ENCODE peak calls at places on chromosomes 12 and 14, in nine cellular contexts. D is dorsolateral prefrontal cortex, U is lung, K is LNCaP clone FGC, L is sigmoid colon, I is A549, M is PC-3, Q is cardiac fibroblast, V is mucosa of descending colon. Y is an unnamed sample.

GRCh38 chr12:109275173-109275572 is 33.9 kb downstream of the FOXN4 start:
- DNase-seq in D (no peak), U (no peak), K (no peak), L (no peak), I (no peak), M (no peak), Q (no peak), V (no peak), Y (no peak)

GRCh38 chr12:3743803-3744202 is 9.1 kb downstream of the CRACR2A start:
- DNase-seq in D (no peak), U (no peak), K (no peak), L (no peak), I (no peak), M (no peak), Q (peak), V (no peak), Y (peak)

GRCh38 chr12:54502485-54502884 is 4.9 kb downstream of the NCKAP1L start:
- DNase-seq in D (no peak), U (no peak), K (no peak), L (no peak), I (no peak), M (no peak), Q (no peak), V (no peak), Y (no peak)

GRCh38 chr14:68979021-68979721 is at the start of gene ACTN1:
- DNase-seq in D (peak), U (peak), K (peak), L (peak), I (peak), M (peak), Q (peak), V (peak), Y (peak)

GRCh38 chr14:66495214-66496098 is 9.3 kb downstream of the CCDC196 start:
- DNase-seq in D (peak), U (peak), K (peak), L (peak), I (peak), M (peak), Q (peak), V (no peak), Y (peak)

GRCh38 chr12:53766881-53767280 is 15.1 kb upstream of the CISTR start:
- DNase-seq in D (no peak), U (no peak), K (no peak), L (no peak), I (no peak), M (no peak), Q (no peak), V (no peak), Y (no peak)

GRCh38 chr14:77647853-77648252 is 31.4 kb upstream of the SPTLC2 start:
- DNase-seq in D (no peak), U (no peak), K (no peak), L (no peak), I (no peak), M (no peak), Q (no peak), V (no peak), Y (no peak)

GRCh38 chr12:110960795-110961194 is 40.4 kb upstream of the MYL2 start:
- DNase-seq in D (no peak), U (no peak), K (no peak), L (no peak), I (no peak), M (no peak), Q (no peak), V (no peak), Y (no peak)

GRCh38 chr12:119676022-119676421 is 8.1 kb downstream of the PRKAB1 start:
- DNase-seq in D (no peak), U (no peak), K (no peak), L (no peak), I (no peak), M (no peak), Q (no peak), V (no peak), Y (no peak)

GRCh38 chr12:97960741-97961608 is 498.4 kb downstream of the RMST start:
- DNase-seq in D (no peak), U (peak), K (no peak), L (no peak), I (peak), M (peak), Q (peak), V (no peak), Y (peak)

GRCh38 chr14:50697659-50698290 is 29.7 kb upstream of the SAV1 start:
- DNase-seq in D (no peak), U (no peak), K (no peak), L (no peak), I (no peak), M (no peak), Q (no peak), V (no peak), Y (no peak)

GRCh38 chr12:102638777-102639176 is 158.4 kb upstream of the IGF1 start:
- DNase-seq in D (no peak), U (no peak), K (no peak), L (no peak), I (no peak), M (no peak), Q (peak), V (no peak), Y (peak)

GRCh38 chr12:124605150-124605549 is 37.7 kb upstream of the NCOR2 start:
- DNase-seq in D (no peak), U (no peak), K (no peak), L (no peak), I (no peak), M (no peak), Q (no peak), V (peak), Y (no peak)

GRCh38 chr12:7959278-7960063 is 23.5 kb upstream of the SLC2A3 start:
- DNase-seq in D (no peak), U (peak), K (no peak), L (no peak), I (no peak), M (peak), Q (peak), V (peak), Y (peak)

GRCh38 chr12:127389923-127390322 is 877.0 kb upstream of the TMEM132C start:
- DNase-seq in D (no peak), U (no peak), K (peak), L (no peak), I (no peak), M (peak), Q (peak), V (no peak), Y (peak)

GRCh38 chr12:94616217-94616729 is 34.1 kb downstream of the TMCC3 start:
- DNase-seq in D (peak), U (no peak), K (no peak), L (peak), I (peak), M (peak), Q (peak), V (peak), Y (peak)

GRCh38 chr14:54147285-54147684 is 190.7 kb upstream of the BMP4 start:
- DNase-seq in D (no peak), U (no peak), K (no peak), L (no peak), I (no peak), M (peak), Q (peak), V (no peak), Y (peak)

DNA sequence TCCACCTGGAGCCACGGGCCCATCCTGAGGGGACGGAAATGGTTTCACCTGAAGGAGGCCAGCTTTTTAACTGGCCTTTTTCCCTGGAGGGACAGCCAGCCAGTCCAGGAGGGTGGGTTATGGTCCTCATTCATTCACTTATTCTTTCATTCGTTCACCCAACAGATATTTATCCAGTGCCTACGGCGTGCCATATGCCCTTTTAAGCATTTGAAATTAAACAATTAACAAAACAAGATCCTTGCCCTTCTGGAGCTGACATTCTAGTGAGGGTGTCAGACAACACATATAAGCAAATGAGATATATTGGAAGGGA is 438 bp upstream of the ABCB9 start:
- DNase-seq in D (no peak), U (no peak), K (no peak), L (no peak), I (no peak), M (no peak), Q (no peak), V (no peak), Y (no peak)
- H3K4me3 ChIP-seq in D (peak), U (no peak), K (no peak), L (peak), I (peak), M (no peak), Q (no peak), V (no peak), Y (no peak)

GRCh38 chr12:72368298-72368697 is 96.1 kb downstream of the TRHDE start:
- DNase-seq in D (no peak), U (no peak), K (no peak), L (no peak), I (no peak), M (no peak), Q (no peak), V (no peak), Y (no peak)

GRCh38 chr12:72369560-72369959 is 97.4 kb downstream of the TRHDE start:
- DNase-seq in D (no peak), U (no peak), K (no peak), L (no peak), I (no peak), M (no peak), Q (no peak), V (no peak), Y (no peak)

GRCh38 chr12:72365151-72365550 is 93.0 kb downstream of the TRHDE start:
- DNase-seq in D (no peak), U (no peak), K (no peak), L (no peak), I (no peak), M (peak), Q (no peak), V (no peak), Y (no peak)

GRCh38 chr12:72366255-72366654 is 94.1 kb downstream of the TRHDE start:
- DNase-seq in D (no peak), U (no peak), K (no peak), L (no peak), I (no peak), M (no peak), Q (no peak), V (no peak), Y (no peak)

DNA sequence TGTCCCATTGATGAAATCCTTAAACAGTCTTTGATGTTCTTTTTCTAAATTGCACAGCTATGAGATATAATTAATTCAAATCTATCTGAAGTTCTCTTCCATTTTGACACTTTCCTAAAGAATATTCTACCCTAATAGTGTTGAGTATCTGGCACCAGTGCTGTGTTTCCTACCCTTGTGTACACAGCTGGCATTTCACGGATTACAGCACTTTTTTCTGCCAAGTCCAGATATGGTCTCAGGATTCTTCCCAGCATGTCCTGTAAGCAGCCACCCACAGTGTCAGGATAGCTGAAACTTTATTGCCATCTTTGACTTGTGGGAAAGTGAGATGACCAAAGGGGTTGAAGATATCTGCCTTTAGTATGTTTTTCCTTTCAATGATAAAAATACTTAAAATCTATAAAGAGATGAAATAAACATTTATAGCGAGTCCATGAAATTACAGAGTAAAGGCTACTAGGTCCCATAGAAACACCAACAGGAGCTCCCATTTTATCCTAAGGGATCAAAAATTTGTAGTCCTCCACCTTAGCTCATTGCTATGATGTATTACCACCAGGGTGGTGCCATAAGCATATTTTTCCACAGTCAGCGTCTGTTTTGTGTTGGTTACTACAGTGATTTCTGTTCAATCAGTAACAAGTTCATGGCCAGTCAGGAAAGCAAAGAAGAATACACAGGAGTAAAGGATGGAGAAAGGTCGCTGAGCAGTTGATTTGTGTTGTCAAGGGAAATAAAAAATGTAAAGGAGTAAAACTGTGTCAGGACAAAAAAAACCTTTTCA is 96.7 kb downstream of the TRHDE start:
- DNase-seq in D (no peak), U (no peak), K (peak), L (no peak), I (no peak), M (no peak), Q (no peak), V (no peak), Y (no peak)
- TF ChIP-seq CTCF in D (no peak), U (no peak), K (no peak), L (no peak), I (no peak), M (no peak), Q (no peak), V (no peak), Y (no peak)

GRCh38 chr12:5433081-5433839 is 1.4 kb downstream of the NTF3 start:
- DNase-seq in D (no peak), U (no peak), K (no peak), L (no peak), I (no peak), M (no peak), Q (no peak), V (no peak), Y (no peak)

GRCh38 chr12:5432011-5432400 is at the start of gene NTF3:
- DNase-seq in D (no peak), U (no peak), K (peak), L (no peak), I (no peak), M (no peak), Q (peak), V (no peak), Y (peak)

GRCh38 chr12:5428332-5429221 is 3.3 kb upstream of the NTF3 start:
- DNase-seq in D (no peak), U (no peak), K (no peak), L (no peak), I (no peak), M (peak), Q (peak), V (no peak), Y (peak)

GRCh38 chr12:5430639-5431603 is 987 bp upstream of the NTF3 start:
- DNase-seq in D (no peak), U (no peak), K (no peak), L (no peak), I (no peak), M (no peak), Q (no peak), V (no peak), Y (no peak)

DNA sequence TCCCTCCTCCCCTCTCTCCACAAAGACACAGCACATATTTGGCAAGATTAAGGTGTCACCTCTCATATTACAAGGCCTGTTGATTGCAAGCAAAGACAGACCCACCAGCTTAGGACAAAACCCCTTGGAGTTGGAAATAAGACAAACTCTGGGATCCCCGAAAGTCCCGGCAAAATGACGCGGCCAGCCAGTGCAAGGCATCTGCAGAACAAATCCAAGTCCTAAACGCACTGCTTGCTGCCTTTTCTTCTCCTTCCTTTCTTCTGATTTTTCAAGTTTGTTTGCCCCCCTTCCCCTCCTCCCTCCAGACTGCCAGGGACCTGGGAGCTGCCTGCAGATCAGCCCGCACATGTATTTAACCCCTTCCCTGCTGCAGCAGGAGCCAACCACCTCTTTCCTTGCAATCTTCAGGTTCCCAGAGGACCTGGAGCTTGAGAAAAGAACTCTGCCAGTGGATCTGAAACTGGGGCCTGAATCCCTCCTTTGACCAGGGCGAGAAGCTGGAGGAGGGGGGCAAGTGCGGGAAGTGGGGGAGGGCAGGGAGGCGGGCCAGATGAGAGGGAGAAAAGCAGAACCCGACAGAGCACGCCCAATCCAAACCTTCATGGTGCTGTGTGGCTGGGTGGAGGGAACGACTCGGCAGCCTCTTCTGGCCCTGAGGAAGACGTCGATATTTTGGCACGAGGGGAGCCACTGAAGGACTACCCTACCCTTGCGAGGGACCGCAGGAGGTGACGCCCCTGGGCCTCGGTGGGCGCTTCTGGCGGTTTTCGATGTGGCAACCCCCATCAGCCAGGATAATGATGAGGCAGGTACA is 2.0 kb upstream of the NTF3 start:
- DNase-seq in D (no peak), U (no peak), K (no peak), L (no peak), I (no peak), M (no peak), Q (no peak), V (no peak), Y (no peak)
- H3K4me3 ChIP-seq in D (no peak), U (no peak), K (no peak), L (peak), I (no peak), M (no peak), Q (no peak), V (no peak), Y (no peak)

DNA sequence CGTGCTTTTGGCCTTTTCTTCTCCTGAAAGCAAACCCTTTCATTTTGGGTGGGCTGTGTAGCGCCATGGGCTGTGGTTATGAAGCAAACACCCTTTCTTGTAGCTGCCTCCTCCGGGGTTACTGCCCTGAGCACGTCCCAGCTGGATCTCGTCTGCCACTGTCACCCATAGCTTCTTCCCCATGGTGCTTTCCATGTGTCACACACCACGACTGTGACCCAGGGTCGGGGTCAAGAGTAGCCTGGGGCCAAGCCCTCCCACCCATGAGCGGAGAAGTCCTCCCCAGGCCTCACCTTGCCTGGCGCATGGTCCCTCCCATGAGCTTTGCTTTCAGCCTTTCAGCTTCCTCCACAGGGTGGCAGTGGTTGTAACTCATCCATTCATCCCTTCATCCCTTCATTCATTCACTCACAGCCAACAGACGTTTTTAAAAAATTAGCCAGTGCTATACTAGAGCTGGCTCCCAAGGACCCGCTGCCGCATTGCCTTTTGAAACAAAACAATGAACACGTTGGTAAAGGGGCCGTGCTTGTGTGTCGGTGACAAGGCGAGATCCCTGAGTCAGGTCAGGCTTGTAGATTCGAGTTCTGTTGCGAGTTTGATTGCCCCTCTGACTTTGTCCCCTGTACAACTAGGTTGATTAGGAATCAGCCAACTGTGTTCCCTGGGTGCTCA is 29.5 kb downstream of the MEG3 start:
- DNase-seq in D (no peak), U (no peak), K (no peak), L (no peak), I (no peak), M (peak), Q (no peak), V (peak), Y (no peak)
- TF ChIP-seq CTCF in D (no peak), U (no peak), K (peak), L (no peak), I (no peak), M (peak), Q (no peak), V (no peak), Y (no peak)

GRCh38 chr14:24094839-24095195 is 706 bp downstream of the PCK2 start:
- DNase-seq in D (no peak), U (no peak), K (no peak), L (no peak), I (no peak), M (no peak), Q (peak), V (no peak), Y (no peak)

GRCh38 chr14:24095196-24096068 is 1.3 kb downstream of the PCK2 start:
- DNase-seq in D (no peak), U (peak), K (no peak), L (no peak), I (no peak), M (no peak), Q (peak), V (peak), Y (peak)

GRCh38 chr14:24092110-24092959 is 1.8 kb upstream of the PCK2 start:
- DNase-seq in D (no peak), U (no peak), K (peak), L (no peak), I (no peak), M (no peak), Q (peak), V (no peak), Y (no peak)

GRCh38 chr14:24093901-24094838 is at the start of gene PCK2:
- DNase-seq in D (peak), U (peak), K (peak), L (peak), I (peak), M (peak), Q (peak), V (peak), Y (peak)

DNA sequence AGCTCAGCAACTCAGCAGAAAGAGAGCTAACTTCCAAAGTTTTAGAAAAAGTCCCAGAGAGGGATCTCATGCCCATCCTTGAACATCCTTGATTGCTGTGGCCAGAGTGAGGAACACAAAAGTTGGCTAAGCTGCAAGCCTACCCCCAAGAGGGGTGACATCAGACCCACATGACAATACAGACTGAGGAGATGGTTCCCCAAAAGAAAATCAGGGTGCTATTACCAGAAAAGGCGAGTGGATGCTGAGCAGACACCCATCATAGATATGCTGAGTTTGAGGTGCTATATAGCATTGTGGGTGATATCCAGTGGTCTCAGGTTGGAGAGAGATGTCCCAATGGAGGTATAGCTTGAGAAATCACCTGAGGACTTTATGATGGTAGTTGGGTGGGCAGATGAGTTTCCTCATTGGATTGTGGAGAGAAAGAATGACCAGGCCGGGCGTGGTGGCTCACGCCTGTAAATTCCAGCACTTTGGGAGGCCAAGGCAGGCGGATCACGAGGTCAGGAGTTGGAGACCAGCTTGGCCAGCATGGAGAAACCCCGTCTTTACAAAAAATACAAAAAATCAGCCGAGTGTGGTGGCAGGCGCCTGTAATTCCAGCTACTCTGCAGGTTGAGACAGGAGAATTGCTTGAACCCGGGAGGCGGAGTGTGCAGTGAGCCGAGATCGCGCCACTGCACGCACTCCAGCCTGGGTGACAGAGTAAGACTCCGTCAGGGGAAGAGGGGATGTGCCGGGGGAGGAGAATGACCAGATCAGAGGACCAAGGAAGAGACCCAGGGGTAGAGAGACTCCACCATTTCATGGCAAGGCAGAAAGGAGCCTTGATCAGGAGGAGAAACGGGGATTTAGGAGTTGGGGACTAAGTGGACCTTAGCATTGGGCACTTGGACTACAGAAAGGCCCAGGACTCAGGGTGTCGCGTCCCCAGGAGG is 881 bp upstream of the PCK2 start:
- DNase-seq in D (no peak), U (no peak), K (no peak), L (peak), I (no peak), M (no peak), Q (no peak), V (peak), Y (no peak)
- H3K4me3 ChIP-seq in D (peak), U (no peak), K (no peak), L (peak), I (no peak), M (peak), Q (no peak), V (no peak), Y (peak)

Y was measured in fibroblast of pulmonary artery.